ENCODE peak calls at places on chromosomes 4 and X, in seven cellular contexts. S is NCI-H1694, E is GM23248, D is uterus, M is H54, Z is brain pericyte, X is GM03348. P is an unnamed sample.

GRCh38 chr4:125313989-125314602 is 659 bp upstream of the FAT4 start:
- DNase-seq in S (no peak), E (peak; percentile 2), D (no peak), M (no peak), Z (no peak), X (no peak), P (no peak)

GRCh38 chr4:87409420-87409939 is 12.9 kb upstream of the NUDT9 start:
- DNase-seq in S (no peak), E (no peak), D (no peak), M (no peak), Z (no peak), X (no peak), P (no peak)

GRCh38 chrX:132193872-132194574 is 25.2 kb downstream of the RAP2C start:
- DNase-seq in S (no peak), E (no peak), D (no peak), M (no peak), Z (no peak), X (no peak), P (no peak)

GRCh38 chr4:80611366-80611765 is 275.8 kb downstream of the CFAP299 start:
- DNase-seq in S (no peak), E (no peak), D (no peak), M (no peak), Z (no peak), X (no peak), P (no peak)

GRCh38 chr4:80948161-80948560 is 82.3 kb upstream of the BMP3 start:
- DNase-seq in S (no peak), E (peak; percentile 24), D (no peak), M (no peak), Z (no peak), X (peak; percentile 13), P (no peak)

GRCh38 chr4:10521386-10521785 is 64.2 kb upstream of the ZNF518B start:
- DNase-seq in S (no peak), E (no peak), D (no peak), M (no peak), Z (no peak), X (no peak), P (no peak)

GRCh38 chrX:148203531-148203930 is 222.4 kb downstream of the FMR1NB start:
- DNase-seq in S (no peak), E (no peak), D (no peak), M (no peak), Z (no peak), X (no peak), P (no peak)

GRCh38 chr4:21888195-21888976 is 60.2 kb downstream of the KCNIP4 start:
- DNase-seq in S (no peak), E (peak; percentile 97), D (no peak), M (no peak), Z (peak; percentile 27), X (peak; percentile 42), P (no peak)

GRCh38 chr4:153616005-153616555 is 68.0 kb upstream of the TLR2 start:
- DNase-seq in S (no peak), E (no peak), D (no peak), M (no peak), Z (no peak), X (no peak), P (no peak)

GRCh38 chr4:160316036-160316435 is 1213.2 kb downstream of the RAPGEF2 start:
- DNase-seq in S (no peak), E (no peak), D (no peak), M (no peak), Z (no peak), X (no peak), P (no peak)

GRCh38 chr4:42786350-42787070 is 106.0 kb upstream of the GRXCR1 start:
- DNase-seq in S (peak; percentile 44), E (no peak), D (no peak), M (no peak), Z (no peak), X (no peak), P (no peak)

GRCh38 chr4:111873801-111874200 is 271.5 kb upstream of the FAM241A start:
- DNase-seq in S (no peak), E (no peak), D (no peak), M (no peak), Z (no peak), X (no peak), P (no peak)

GRCh38 chr4:86356831-86357230 is 3.0 kb downstream of the MAPK10 start:
- DNase-seq in S (no peak), E (no peak), D (no peak), M (no peak), Z (no peak), X (no peak), P (no peak)

GRCh38 chrX:68084765-68085164 is 348.5 kb downstream of the OPHN1 start:
- DNase-seq in S (no peak), E (peak; percentile 68), D (peak; percentile 32), M (no peak), Z (no peak), X (peak; percentile 60), P (no peak)

GRCh38 chr4:95077864-95078263 is 320.1 kb downstream of the BMPR1B start:
- DNase-seq in S (no peak), E (peak; percentile 21), D (no peak), M (no peak), Z (no peak), X (no peak), P (no peak)

GRCh38 chrX:9595131-9595530 is 130.3 kb downstream of the TBL1X start:
- DNase-seq in S (no peak), E (peak; percentile 43), D (no peak), M (no peak), Z (no peak), X (peak; percentile 58), P (no peak)

GRCh38 chr4:57109847-57110634 is at the start of gene IGFBP7:
- DNase-seq in S (no peak), E (peak; percentile 79), D (peak; percentile 50), M (peak; percentile 40), Z (no peak), X (peak; percentile 91), P (no peak)

GRCh38 chr4:114383721-114384120 is 214.9 kb upstream of the UGT8 start:
- DNase-seq in S (no peak), E (peak; percentile 92), D (no peak), M (no peak), Z (no peak), X (peak; percentile 67), P (no peak)

GRCh38 chrX:102840871-102841705 is 96.0 kb upstream of the RAB40AL start:
- DNase-seq in S (no peak), E (peak; percentile 10), D (no peak), M (no peak), Z (no peak), X (no peak), P (no peak)

GRCh38 chrX:133638285-133638684 is 223.0 kb upstream of the GPC4 start:
- DNase-seq in S (no peak), E (no peak), D (no peak), M (no peak), Z (no peak), X (no peak), P (no peak)

GRCh38 chr4:23006756-23007155 is 314.0 kb downstream of the GBA3 start:
- DNase-seq in S (no peak), E (peak; percentile 60), D (no peak), M (no peak), Z (no peak), X (peak; percentile 62), P (no peak)

GRCh38 chr4:73451404-73451803 is 15.4 kb downstream of the AFP start:
- DNase-seq in S (peak; percentile 20), E (peak; percentile 58), D (no peak), M (no peak), Z (no peak), X (peak; percentile 7), P (no peak)

GRCh38 chrX:24025741-24026402 is 1.1 kb downstream of the KLHL15 start:
- DNase-seq in S (no peak), E (peak; percentile 80), D (peak; percentile 55), M (no peak), Z (peak; percentile 12), X (no peak), P (no peak)

GRCh38 chr4:3367866-3368265 is 73.9 kb upstream of the HGFAC start:
- DNase-seq in S (no peak), E (no peak), D (no peak), M (no peak), Z (no peak), X (no peak), P (no peak)

GRCh38 chr4:169286562-169287301 is 16.0 kb upstream of the SH3RF1 start:
- DNase-seq in S (no peak), E (peak; percentile 40), D (no peak), M (no peak), Z (no peak), X (no peak), P (no peak)

GRCh38 chrX:40570346-40571093 is 10.2 kb upstream of the ATP6AP2 start:
- DNase-seq in S (no peak), E (no peak), D (no peak), M (no peak), Z (no peak), X (no peak), P (peak; percentile 16)

GRCh38 chr4:88021824-88022223 is 14.4 kb downstream of the PKD2 start:
- DNase-seq in S (no peak), E (peak; percentile 23), D (peak; percentile 59), M (no peak), Z (no peak), X (peak; percentile 16), P (no peak)

GRCh38 chr4:174086829-174087799 is 196.4 kb downstream of the FBXO8 start:
- DNase-seq in S (no peak), E (no peak), D (no peak), M (no peak), Z (no peak), X (no peak), P (no peak)

GRCh38 chr4:24853142-24853541 is 57.8 kb downstream of the SOD3 start:
- DNase-seq in S (no peak), E (no peak), D (no peak), M (no peak), Z (no peak), X (no peak), P (no peak)

GRCh38 chrX:2539586-2539985 is 38.8 kb upstream of the DHRSX start:
- DNase-seq in S (no peak), E (no peak), D (no peak), M (no peak), Z (no peak), X (no peak), P (no peak)

GRCh38 chr4:37802068-37802666 is 24.3 kb upstream of the PGM2 start:
- DNase-seq in S (peak; percentile 85), E (peak; percentile 44), D (no peak), M (peak; percentile 12), Z (peak; percentile 17), X (peak; percentile 35), P (no peak)